ENCODE peak calls at places on chromosomes 3 and 15, in six cellular contexts. L, J, K, R, N and Q are unnamed samples.
A peak's percentile ranks its signal among the peaks of the same experiment; 100 is the strongest.

GRCh38 chr3:27224197-27224596 is 145.0 kb downstream of the NEK10 start:
- DNase-seq in L (peak; percentile 17), K (no peak), N (no peak), J (no peak), R (no peak), Q (no peak)

GRCh38 chr3:78858165-78858564 is 909.6 kb downstream of the ROBO1 start:
- DNase-seq in K (no peak), N (no peak), R (no peak), J (no peak), L (peak; percentile 28), Q (no peak)

GRCh38 chr3:187719628-187720336 is 17.4 kb upstream of the RTP2 start:
- DNase-seq in N (no peak), J (no peak), L (no peak), R (no peak), K (no peak), Q (no peak)

GRCh38 chr3:138332472-138333073 is 2.9 kb upstream of the NME9 start:
- DNase-seq in R (peak; percentile 42), L (peak; percentile 57), K (no peak), J (peak; percentile 69), N (peak; percentile 49), Q (no peak)

GRCh38 chr3:112395166-112395894 is 62.4 kb downstream of the CD200 start:
- DNase-seq in L (peak; percentile 69), R (no peak), J (peak; percentile 88), N (peak; percentile 33), K (no peak), Q (no peak)

GRCh38 chr15:82680200-82681102 is 29.2 kb downstream of the AP3B2 start:
- DNase-seq in J (peak; percentile 75), N (no peak), L (no peak), R (peak; percentile 88), K (peak; percentile 94), Q (peak; percentile 58)

GRCh38 chr15:56971571-56971970 is 53.1 kb downstream of the TCF12 start:
- DNase-seq in N (peak; percentile 31), K (no peak), L (peak; percentile 37), R (no peak), J (no peak), Q (no peak)

GRCh38 chr3:14531856-14532395 is 8.2 kb downstream of the GRIP2 start:
- DNase-seq in N (no peak), R (no peak), L (no peak), K (no peak), J (no peak), Q (no peak)

GRCh38 chr3:195052939-195053338 is 218.0 kb downstream of the XXYLT1 start:
- DNase-seq in R (no peak), J (no peak), K (no peak), N (no peak), L (no peak), Q (no peak)

GRCh38 chr15:23642413-23643044 is 5.1 kb downstream of the MAGEL2 start:
- DNase-seq in N (peak; percentile 53), K (peak; percentile 71), L (peak; percentile 51), J (peak; percentile 76), R (peak; percentile 70), Q (peak; percentile 52)

GRCh38 chr3:16203671-16204629 is 29.5 kb downstream of the GALNT15 start:
- DNase-seq in K (no peak), J (no peak), L (no peak), R (no peak), N (no peak), Q (no peak)

GRCh38 chr3:46065294-46065705 is 38.0 kb upstream of the XCR1 start:
- DNase-seq in N (no peak), K (no peak), R (no peak), J (no peak), L (peak; percentile 8), Q (no peak)

GRCh38 chr15:45573961-45574629 is 13.1 kb upstream of the BLOC1S6 start:
- DNase-seq in L (no peak), J (peak; percentile 39), R (peak; percentile 94), N (peak; percentile 40), K (peak; percentile 91), Q (peak; percentile 54)

GRCh38 chr15:38740206-38740605 is 175.6 kb upstream of the RASGRP1 start:
- DNase-seq in N (no peak), R (no peak), K (no peak), J (no peak), L (no peak), Q (no peak)

GRCh38 chr15:58437531-58438105 is 5.8 kb downstream of the LIPC start:
- DNase-seq in N (no peak), K (peak; percentile 17), J (peak; percentile 74), L (no peak), R (no peak), Q (no peak)

GRCh38 chr15:101531170-101531569 is 41.7 kb upstream of the PCSK6 start:
- DNase-seq in R (peak; percentile 43), K (no peak), J (no peak), L (no peak), N (no peak), Q (no peak)

GRCh38 chr3:153961498-153961897 is 159.7 kb upstream of the ARHGEF26 start:
- DNase-seq in J (no peak), K (no peak), L (no peak), N (no peak), R (no peak), Q (no peak)

DNA sequence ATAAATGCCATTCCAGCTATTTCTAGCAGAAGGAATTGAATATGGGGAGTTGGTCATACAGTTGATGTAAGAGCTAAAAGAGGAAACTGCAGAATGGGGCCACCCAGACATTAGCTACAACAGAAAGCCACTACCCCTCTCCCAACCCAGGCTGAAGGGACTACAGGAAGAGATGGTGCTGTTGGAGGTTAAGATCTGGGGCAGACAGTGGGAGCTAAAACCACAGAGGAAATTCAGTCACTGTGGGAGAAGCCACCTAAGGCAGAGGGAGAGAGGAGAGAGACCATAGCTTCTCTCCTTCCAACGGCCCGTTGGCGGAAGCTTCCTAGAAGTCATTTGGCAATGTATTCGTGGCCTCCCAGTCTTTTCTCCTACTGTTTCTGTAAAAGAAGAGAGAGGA is 133.7 kb upstream of the RARB start:
- DNase-seq in L (no peak), K (no peak), N (peak; percentile 13), R (no peak), J (no peak), Q (no peak)
- H2BK5ac ChIP-seq in L (no peak overlapping the region), K (no peak overlapping the region), N (no peak overlapping the region), R (no peak overlapping the region), J (peak overlapping the region; percentile 34), Q (no peak overlapping the region)

GRCh38 chr3:184608209-184608608 is 46.6 kb downstream of the EPHB3 start:
- DNase-seq in L (no peak), K (no peak), J (no peak), N (no peak), R (no peak), Q (no peak)
- H2AK5ac ChIP-seq in L (no peak overlapping the region), K (no peak overlapping the region), J (no peak overlapping the region), N (no peak overlapping the region), R (no peak overlapping the region), Q (no peak overlapping the region)

GRCh38 chr15:72205273-72205672 is 7.7 kb upstream of the GRAMD2A start:
- DNase-seq in L (no peak), N (no peak), R (no peak), J (no peak), K (no peak), Q (no peak)
- H4K91ac ChIP-seq in L (no peak overlapping the region), N (no peak overlapping the region), R (no peak overlapping the region), J (no peak overlapping the region), K (no peak overlapping the region), Q (no peak overlapping the region)

DNA sequence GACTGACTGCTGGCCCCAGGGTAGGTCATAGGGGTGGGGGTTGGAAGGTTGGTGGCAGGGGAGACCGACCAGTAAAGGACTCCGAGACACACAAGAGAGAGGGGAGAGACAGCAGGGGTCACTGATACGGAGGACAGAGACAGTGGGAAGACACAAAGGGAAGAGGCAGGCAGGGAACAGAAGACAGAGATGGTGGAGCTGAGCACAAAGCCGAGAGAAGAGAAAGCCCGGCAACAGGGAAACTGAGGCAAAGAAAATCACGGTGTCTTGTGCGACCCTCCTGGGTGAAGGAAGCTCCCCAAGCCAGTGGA is 502 bp downstream of the RASL12 start:
- DNase-seq in R (no peak), J (no peak), K (no peak), L (no peak), N (no peak), Q (no peak)
- H2BK5ac ChIP-seq in R (peak overlapping the region; percentile 75), J (no peak overlapping the region), K (no peak overlapping the region), L (no peak overlapping the region), N (no peak overlapping the region), Q (no peak overlapping the region)

DNA sequence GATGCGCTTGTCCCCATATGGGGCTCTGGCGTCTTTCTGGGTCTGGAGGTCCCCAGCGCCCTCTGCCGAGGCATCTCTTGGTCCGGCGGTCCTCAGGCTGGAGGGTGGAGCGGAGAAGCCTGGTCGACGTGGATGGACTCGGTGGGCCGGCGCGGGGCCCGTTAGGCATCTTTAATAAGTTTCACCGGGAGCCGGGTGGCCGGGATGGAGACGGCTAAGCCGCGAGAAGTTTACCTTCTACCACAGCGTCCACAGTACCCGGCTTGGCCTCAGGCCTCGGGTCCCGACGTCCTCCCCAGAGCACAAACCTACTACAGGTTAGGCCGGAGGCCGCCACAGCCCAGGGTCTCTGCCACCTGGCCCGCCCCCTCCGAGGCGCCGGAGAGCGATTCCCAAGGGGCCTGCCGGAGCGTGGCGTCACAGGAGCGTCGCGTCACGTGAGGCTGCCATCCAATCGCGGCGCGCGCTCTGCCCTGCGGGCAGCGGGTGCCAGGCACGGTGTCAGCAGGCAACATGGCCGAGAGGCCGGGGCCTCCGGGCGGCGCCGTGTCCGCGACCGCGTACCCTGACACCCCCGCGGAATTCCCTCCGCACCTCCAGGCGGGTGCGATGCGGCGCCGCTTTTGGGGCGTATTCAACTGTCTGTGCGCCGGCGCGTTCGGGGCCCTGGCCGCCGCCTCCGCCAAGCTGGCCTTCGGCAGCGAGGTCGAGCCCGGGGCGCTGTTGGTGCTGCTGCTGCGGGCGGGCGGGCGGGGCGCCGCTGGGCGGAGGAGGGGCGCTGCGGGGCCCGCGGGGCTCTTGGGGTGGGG is at the start of gene TMEM42:
- DNase-seq in L (peak; percentile 90), K (peak; percentile 97), J (peak; percentile 96), R (peak; percentile 96), N (peak; percentile 89), Q (peak; percentile 83)
- H2AK5ac ChIP-seq in L (peak within 1 kb of the TSS; percentile 66), K (no peak within 1 kb of the TSS), J (peak within 1 kb of the TSS; percentile 45), R (no peak within 1 kb of the TSS), N (peak within 1 kb of the TSS; percentile 68), Q (no peak within 1 kb of the TSS)